ENCODE peak calls at places on chromosome 17, in seven cellular contexts. One of them, this sample, is unnamed.

GRCh38 chr17:62718420-62718819 is 89.7 kb downstream of the MARCHF10 start:
- DNase-seq in H1: no peak
- DNase-seq in neuronal stem cell: no peak
- DNase-seq in H9: peak
- DNase-seq in IMR-90: peak
- DNase-seq in mesenchymal stem cell: peak
- DNase-seq in trophoblast cell: peak
- DNase-seq in this sample: no peak

GRCh38 chr17:81871387-81872120 is 417 bp upstream of the ARHGDIA start:
- DNase-seq in H1: no peak
- DNase-seq in neuronal stem cell: peak
- DNase-seq in H9: peak
- DNase-seq in IMR-90: peak
- DNase-seq in mesenchymal stem cell: peak
- DNase-seq in trophoblast cell: peak
- DNase-seq in this sample: peak

GRCh38 chr17:79549111-79549915 is 61.5 kb downstream of the RBFOX3 start:
- DNase-seq in H1: no peak
- DNase-seq in neuronal stem cell: no peak
- DNase-seq in H9: peak
- DNase-seq in IMR-90: no peak
- DNase-seq in mesenchymal stem cell: no peak
- DNase-seq in trophoblast cell: no peak
- DNase-seq in this sample: no peak

GRCh38 chr17:27049104-27049784 is 244.7 kb upstream of the WSB1 start:
- DNase-seq in H1: no peak
- DNase-seq in neuronal stem cell: no peak
- DNase-seq in H9: no peak
- DNase-seq in IMR-90: no peak
- DNase-seq in mesenchymal stem cell: no peak
- DNase-seq in trophoblast cell: no peak
- DNase-seq in this sample: no peak

GRCh38 chr17:42431758-42432161 is 8.7 kb upstream of the CAVIN1 start:
- DNase-seq in H1: no peak
- DNase-seq in neuronal stem cell: no peak
- DNase-seq in H9: no peak
- DNase-seq in IMR-90: peak
- DNase-seq in mesenchymal stem cell: peak
- DNase-seq in trophoblast cell: no peak
- DNase-seq in this sample: no peak

GRCh38 chr17:76369804-76370203 is 14.6 kb upstream of the SPHK1 start:
- DNase-seq in H1: no peak
- DNase-seq in neuronal stem cell: no peak
- DNase-seq in H9: no peak
- DNase-seq in IMR-90: no peak
- DNase-seq in mesenchymal stem cell: no peak
- DNase-seq in trophoblast cell: no peak
- DNase-seq in this sample: no peak

GRCh38 chr17:81481815-81482505 is 30.6 kb downstream of the ACTG1 start:
- DNase-seq in H1: no peak
- DNase-seq in neuronal stem cell: no peak
- DNase-seq in H9: no peak
- DNase-seq in IMR-90: no peak
- DNase-seq in mesenchymal stem cell: no peak
- DNase-seq in trophoblast cell: no peak
- DNase-seq in this sample: no peak

GRCh38 chr17:12996941-12997340 is 20.9 kb downstream of the ELAC2 start:
- DNase-seq in H1: no peak
- DNase-seq in neuronal stem cell: no peak
- DNase-seq in H9: no peak
- DNase-seq in IMR-90: no peak
- DNase-seq in mesenchymal stem cell: no peak
- DNase-seq in trophoblast cell: no peak
- DNase-seq in this sample: no peak

GRCh38 chr17:36142806-36143205 is 33.6 kb downstream of the TBC1D3B start:
- DNase-seq in H1: no peak
- DNase-seq in neuronal stem cell: no peak
- DNase-seq in H9: no peak
- DNase-seq in IMR-90: no peak
- DNase-seq in mesenchymal stem cell: no peak
- DNase-seq in trophoblast cell: no peak
- DNase-seq in this sample: no peak

GRCh38 chr17:48997103-48997826 is at the start of gene IGF2BP1:
- DNase-seq in H1: peak
- DNase-seq in neuronal stem cell: peak
- DNase-seq in H9: peak
- DNase-seq in IMR-90: peak
- DNase-seq in mesenchymal stem cell: peak
- DNase-seq in trophoblast cell: peak
- DNase-seq in this sample: peak

GRCh38 chr17:73101031-73101430 is 8.5 kb upstream of the SLC39A11 start:
- DNase-seq in H1: no peak
- DNase-seq in neuronal stem cell: no peak
- DNase-seq in H9: no peak
- DNase-seq in IMR-90: no peak
- DNase-seq in mesenchymal stem cell: no peak
- DNase-seq in trophoblast cell: no peak
- DNase-seq in this sample: no peak

GRCh38 chr17:4840893-4841242 is 7.7 kb downstream of the MINK1 start:
- DNase-seq in H1: no peak
- DNase-seq in neuronal stem cell: no peak
- DNase-seq in H9: no peak
- DNase-seq in IMR-90: no peak
- DNase-seq in mesenchymal stem cell: no peak
- DNase-seq in trophoblast cell: no peak
- DNase-seq in this sample: no peak

GRCh38 chr17:38701504-38702165 is 3.4 kb upstream of the MLLT6 start:
- DNase-seq in H1: no peak
- DNase-seq in neuronal stem cell: peak
- DNase-seq in H9: no peak
- DNase-seq in IMR-90: peak
- DNase-seq in mesenchymal stem cell: peak
- DNase-seq in trophoblast cell: peak
- DNase-seq in this sample: peak

GRCh38 chr17:74751210-74751529 is 2.7 kb downstream of the NHERF1 start:
- DNase-seq in H1: no peak
- DNase-seq in neuronal stem cell: no peak
- DNase-seq in H9: no peak
- DNase-seq in IMR-90: no peak
- DNase-seq in mesenchymal stem cell: no peak
- DNase-seq in trophoblast cell: no peak
- DNase-seq in this sample: no peak

GRCh38 chr17:42608692-42609181 is 437 bp downstream of the RETREG3 start:
- DNase-seq in H1: no peak
- DNase-seq in neuronal stem cell: no peak
- DNase-seq in H9: no peak
- DNase-seq in IMR-90: no peak
- DNase-seq in mesenchymal stem cell: no peak
- DNase-seq in trophoblast cell: no peak
- DNase-seq in this sample: no peak

GRCh38 chr17:73947281-73947975 is 256.1 kb upstream of the RPL38 start:
- DNase-seq in H1: no peak
- DNase-seq in neuronal stem cell: no peak
- DNase-seq in H9: no peak
- DNase-seq in IMR-90: no peak
- DNase-seq in mesenchymal stem cell: no peak
- DNase-seq in trophoblast cell: no peak
- DNase-seq in this sample: no peak

GRCh38 chr17:1360975-1361374 is 39.0 kb downstream of the YWHAE start:
- DNase-seq in H1: no peak
- DNase-seq in neuronal stem cell: no peak
- DNase-seq in H9: no peak
- DNase-seq in IMR-90: no peak
- DNase-seq in mesenchymal stem cell: no peak
- DNase-seq in trophoblast cell: no peak
- DNase-seq in this sample: no peak

DNA sequence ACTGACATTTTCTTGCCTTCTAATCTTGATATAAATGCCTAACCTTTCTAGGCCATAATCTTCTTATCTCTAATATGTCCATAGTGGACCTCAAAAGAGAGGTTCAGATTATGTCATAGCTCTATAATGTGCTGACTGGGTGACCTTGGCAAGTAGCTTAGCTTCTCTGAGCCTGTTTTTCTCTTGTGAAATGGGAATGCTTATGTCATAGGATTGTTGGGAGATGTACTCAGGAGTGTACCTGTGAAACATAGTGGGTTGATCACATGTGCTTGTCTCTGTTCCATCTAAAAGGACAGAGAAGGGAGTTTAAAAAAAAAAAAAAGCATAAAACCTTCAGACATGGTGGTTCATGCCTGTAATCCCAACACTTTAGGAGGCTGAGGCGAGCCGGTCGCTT is 2.4 kb downstream of the MED9 start:
- DNase-seq in H1: no peak
- DNase-seq in neuronal stem cell: no peak
- DNase-seq in H9: no peak
- DNase-seq in IMR-90: no peak
- DNase-seq in mesenchymal stem cell: no peak
- DNase-seq in trophoblast cell: no peak
- DNase-seq in this sample: no peak
- H3K4ac ChIP-seq in H1: no peak
- H3K4ac ChIP-seq in neuronal stem cell: no peak
- H3K4ac ChIP-seq in H9: no peak
- H3K4ac ChIP-seq in IMR-90: no peak
- H3K4ac ChIP-seq in mesenchymal stem cell: no peak
- H3K4ac ChIP-seq in trophoblast cell: no peak
- H3K4ac ChIP-seq in this sample: no peak

DNA sequence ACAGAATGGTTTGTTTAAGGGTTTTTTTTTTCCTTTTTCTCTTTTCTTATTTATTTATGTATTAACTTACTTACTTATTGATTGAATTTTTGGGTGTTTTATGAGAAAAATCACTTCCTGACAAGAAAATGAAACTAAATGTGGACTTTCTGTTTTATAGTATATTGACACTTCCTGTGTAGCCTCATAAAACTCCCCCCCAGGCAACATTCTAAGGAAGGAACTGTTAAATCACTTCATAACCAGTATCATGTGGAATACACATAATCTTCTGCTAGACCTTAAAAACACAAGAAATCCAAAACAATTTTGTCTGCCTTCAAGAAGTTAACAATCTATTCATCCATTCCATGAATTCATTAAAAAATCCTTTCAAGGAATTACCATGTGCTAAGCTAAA is 164.1 kb upstream of the TOM1L1 start:
- DNase-seq in H1: no peak
- DNase-seq in neuronal stem cell: no peak
- DNase-seq in H9: no peak
- DNase-seq in IMR-90: no peak
- DNase-seq in mesenchymal stem cell: no peak
- DNase-seq in trophoblast cell: no peak
- DNase-seq in this sample: no peak
- H3K23ac ChIP-seq in H1: no peak
- H3K23ac ChIP-seq in neuronal stem cell: no peak
- H3K23ac ChIP-seq in H9: no peak
- H3K23ac ChIP-seq in IMR-90: no peak
- H3K23ac ChIP-seq in mesenchymal stem cell: no peak
- H3K23ac ChIP-seq in trophoblast cell: no peak
- H3K23ac ChIP-seq in this sample: no peak

DNA sequence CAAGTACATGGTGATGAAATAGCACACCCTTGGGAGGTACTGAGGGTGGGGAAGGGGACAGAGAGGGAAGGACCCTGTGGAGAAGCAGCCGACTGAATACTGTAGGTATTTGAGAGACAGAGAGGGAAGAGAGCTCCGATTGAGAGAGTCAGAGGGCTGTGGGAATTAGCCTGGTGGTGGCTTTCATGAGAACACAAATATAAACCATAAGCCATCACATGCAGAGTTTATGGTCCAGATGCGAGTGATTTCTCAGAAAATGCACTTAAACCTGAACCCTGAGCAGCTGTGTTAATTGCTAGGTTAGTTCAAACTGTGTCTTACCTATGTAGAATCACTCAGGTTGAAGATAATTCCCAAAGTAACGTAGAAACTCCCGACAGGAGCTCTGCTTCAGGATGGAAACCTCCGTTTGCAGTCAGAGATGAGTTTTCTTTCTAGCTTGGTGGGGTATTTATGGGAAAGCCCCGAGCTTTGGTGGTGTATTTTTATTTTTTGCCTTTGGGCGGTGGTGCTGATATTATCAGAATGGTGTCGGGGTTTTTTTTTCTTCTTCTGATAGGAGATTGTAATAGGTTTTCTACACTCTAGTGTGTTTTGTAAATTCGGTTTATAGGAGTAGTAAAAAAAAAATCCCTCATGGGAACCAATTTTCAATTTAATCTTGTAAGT is 185.0 kb upstream of the CACNG5 start:
- DNase-seq in H1: no peak
- DNase-seq in neuronal stem cell: no peak
- DNase-seq in H9: no peak
- DNase-seq in IMR-90: no peak
- DNase-seq in mesenchymal stem cell: no peak
- DNase-seq in trophoblast cell: no peak
- DNase-seq in this sample: no peak
- H3K4ac ChIP-seq in H1: no peak
- H3K4ac ChIP-seq in neuronal stem cell: no peak
- H3K4ac ChIP-seq in H9: no peak
- H3K4ac ChIP-seq in IMR-90: no peak
- H3K4ac ChIP-seq in mesenchymal stem cell: no peak
- H3K4ac ChIP-seq in trophoblast cell: no peak
- H3K4ac ChIP-seq in this sample: no peak

GRCh38 chr17:50482110-50482509 is 3.5 kb downstream of the RSAD1 start:
- DNase-seq in H1: no peak
- DNase-seq in neuronal stem cell: no peak
- DNase-seq in H9: no peak
- DNase-seq in IMR-90: no peak
- DNase-seq in mesenchymal stem cell: no peak
- DNase-seq in trophoblast cell: no peak
- DNase-seq in this sample: no peak

GRCh38 chr17:50482516-50482915 is 3.9 kb downstream of the RSAD1 start:
- DNase-seq in H1: peak
- DNase-seq in neuronal stem cell: peak
- DNase-seq in H9: peak
- DNase-seq in IMR-90: peak
- DNase-seq in mesenchymal stem cell: peak
- DNase-seq in trophoblast cell: peak
- DNase-seq in this sample: peak

GRCh38 chr17:50483266-50483665 is 4.6 kb downstream of the RSAD1 start:
- DNase-seq in H1: no peak
- DNase-seq in neuronal stem cell: no peak
- DNase-seq in H9: no peak
- DNase-seq in IMR-90: no peak
- DNase-seq in mesenchymal stem cell: no peak
- DNase-seq in trophoblast cell: no peak
- DNase-seq in this sample: no peak

GRCh38 chr17:50481648-50482047 is 3.0 kb downstream of the RSAD1 start:
- DNase-seq in H1: no peak
- DNase-seq in neuronal stem cell: no peak
- DNase-seq in H9: no peak
- DNase-seq in IMR-90: no peak
- DNase-seq in mesenchymal stem cell: no peak
- DNase-seq in trophoblast cell: no peak
- DNase-seq in this sample: no peak

GRCh38 chr17:50484341-50485155 is 5.9 kb downstream of the RSAD1 start:
- DNase-seq in H1: no peak
- DNase-seq in neuronal stem cell: no peak
- DNase-seq in H9: no peak
- DNase-seq in IMR-90: no peak
- DNase-seq in mesenchymal stem cell: no peak
- DNase-seq in trophoblast cell: no peak
- DNase-seq in this sample: no peak
- H3K23ac ChIP-seq in H1: no peak
- H3K23ac ChIP-seq in neuronal stem cell: no peak
- H3K23ac ChIP-seq in H9: no peak
- H3K23ac ChIP-seq in IMR-90: no peak
- H3K23ac ChIP-seq in mesenchymal stem cell: no peak
- H3K23ac ChIP-seq in trophoblast cell: no peak
- H3K23ac ChIP-seq in this sample: no peak

GRCh38 chr17:7707446-7707845 is 2.4 kb downstream of the EFNB3 start:
- DNase-seq in H1: no peak
- DNase-seq in neuronal stem cell: no peak
- DNase-seq in H9: peak
- DNase-seq in IMR-90: no peak
- DNase-seq in mesenchymal stem cell: no peak
- DNase-seq in trophoblast cell: no peak
- DNase-seq in this sample: no peak
- H3K4ac ChIP-seq in H1: no peak
- H3K4ac ChIP-seq in neuronal stem cell: no peak
- H3K4ac ChIP-seq in H9: no peak
- H3K4ac ChIP-seq in IMR-90: no peak
- H3K4ac ChIP-seq in mesenchymal stem cell: no peak
- H3K4ac ChIP-seq in trophoblast cell: no peak
- H3K4ac ChIP-seq in this sample: no peak

This sample was measured in mesendoderm.